ENCODE peak calls at places on chromosomes 16 and 17, in five cellular contexts. Q, O, U, L and X are unnamed samples.

GRCh38 chr17:79870540-79870939 is 31.3 kb upstream of the CBX4 start:
- DNase-seq in Q (no peak), O (no peak), U (no peak), L (no peak), X (no peak)

GRCh38 chr16:85227262-85227923 is 115.1 kb upstream of the CIBAR2 start:
- DNase-seq in Q (no peak), O (no peak), U (peak), L (no peak), X (no peak)

GRCh38 chr17:29138184-29138955 is 41.8 kb downstream of the MYO18A start:
- DNase-seq in Q (no peak), O (peak), U (no peak), L (no peak), X (no peak)

GRCh38 chr17:73710095-73710592 is 65.9 kb upstream of the SDK2 start:
- DNase-seq in Q (peak), O (peak), U (peak), L (peak), X (peak)

GRCh38 chr16:73545713-73546112 is 497.8 kb upstream of the ZFHX3 start:
- DNase-seq in Q (no peak), O (no peak), U (peak), L (no peak), X (no peak)

GRCh38 chr16:67244387-67245188 is 2.7 kb downstream of the FHOD1 start:
- DNase-seq in Q (no peak), O (peak), U (no peak), L (peak), X (peak)

GRCh38 chr17:81871387-81872120 is 417 bp upstream of the ARHGDIA start:
- DNase-seq in Q (peak), O (peak), U (peak), L (peak), X (peak)

GRCh38 chr17:15920758-15921239 is 24.1 kb upstream of the ADORA2B start:
- DNase-seq in Q (peak), O (no peak), U (no peak), L (no peak), X (peak)

GRCh38 chr16:67653131-67654068 is 6.7 kb downstream of the ACD start:
- DNase-seq in Q (peak), O (no peak), U (peak), L (no peak), X (no peak)

GRCh38 chr16:64615647-64616280 is 506.1 kb downstream of the CDH11 start:
- DNase-seq in Q (no peak), O (no peak), U (peak), L (no peak), X (no peak)

GRCh38 chr17:57138956-57139576 is 54.0 kb downstream of the AKAP1 start:
- DNase-seq in Q (no peak), O (no peak), U (no peak), L (no peak), X (no peak)